ENCODE peak calls at places on chromosome 20, in six cellular contexts. N is G401; G is NCI-H774; A is hepatic stellate cell; I is stimulated activated effector memory CD8-positive, alpha-beta T cell treated with anti-CD3 and anti-CD28 coated beads, Interleukin-12 subunit alpha, Interleukin-12 subunit beta, amount 100 ng/mL, for 72 hours; B is A673. L is an unnamed sample.

GRCh38 chr20:24337074-24337473 is 132.4 kb upstream of the SYNDIG1 start:
- DNase-seq in N (no peak), G (no peak), A (no peak), I (no peak), B (no peak), L (no peak)

GRCh38 chr20:6708010-6708409 is 59.5 kb upstream of the BMP2 start:
- DNase-seq in N (no peak), G (no peak), A (peak), I (no peak), B (no peak), L (no peak)

GRCh38 chr20:11249239-11249638 is 575.4 kb upstream of the JAG1 start:
- DNase-seq in N (no peak), G (no peak), A (no peak), I (no peak), B (no peak), L (no peak)

GRCh38 chr20:50113420-50114224 is 672 bp upstream of the UBE2V1 start:
- DNase-seq in N (no peak), G (no peak), A (no peak), I (no peak), B (no peak), L (no peak)

GRCh38 chr20:45320948-45321595 is 13.0 kb upstream of the MATN4 start:
- DNase-seq in N (no peak), G (no peak), A (no peak), I (no peak), B (no peak), L (no peak)

GRCh38 chr20:53899351-53900167 is 170.8 kb downstream of the BCAS1 start:
- DNase-seq in N (peak), G (no peak), A (no peak), I (peak), B (peak), L (no peak)

GRCh38 chr20:20393770-20394169 is 25.9 kb downstream of the INSM1 start:
- DNase-seq in N (no peak), G (no peak), A (no peak), I (no peak), B (no peak), L (no peak)

GRCh38 chr20:2742934-2743559 is 50.5 kb downstream of the EBF4 start:
- DNase-seq in N (peak), G (no peak), A (peak), I (peak), B (peak), L (no peak)